ENCODE peak calls at places on chromosomes 3 and 15, in eight cellular contexts. One of them, this sample, is unnamed.

GRCh38 chr15:70556804-70557203 is 206.6 kb downstream of the UACA start:
- DNase-seq in hepatocyte: no peak
- DNase-seq in progenitor cell of endocrine pancreas: no peak
- DNase-seq in kidney: no peak
- DNase-seq in astrocyte: no peak
- DNase-seq in ovary: no peak
- DNase-seq in fibroblast of pulmonary artery: no peak
- DNase-seq in WTC11: no peak
- DNase-seq in this sample: no peak

GRCh38 chr3:186909078-186909853 is 21.1 kb upstream of the ST6GAL1 start:
- DNase-seq in hepatocyte: no peak
- DNase-seq in progenitor cell of endocrine pancreas: no peak
- DNase-seq in kidney: no peak
- DNase-seq in astrocyte: no peak
- DNase-seq in ovary: no peak
- DNase-seq in fibroblast of pulmonary artery: no peak
- DNase-seq in WTC11: peak
- DNase-seq in this sample: peak

GRCh38 chr3:48507256-48508061 is 3.5 kb upstream of the SHISA5 start:
- DNase-seq in hepatocyte: peak
- DNase-seq in progenitor cell of endocrine pancreas: peak
- DNase-seq in kidney: peak
- DNase-seq in astrocyte: peak
- DNase-seq in ovary: no peak
- DNase-seq in fibroblast of pulmonary artery: peak
- DNase-seq in WTC11: peak
- DNase-seq in this sample: peak

GRCh38 chr3:149658444-149659172 is 783 bp upstream of the WWTR1 start:
- DNase-seq in hepatocyte: peak
- DNase-seq in progenitor cell of endocrine pancreas: peak
- DNase-seq in kidney: peak
- DNase-seq in astrocyte: peak
- DNase-seq in ovary: peak
- DNase-seq in fibroblast of pulmonary artery: peak
- DNase-seq in WTC11: peak
- DNase-seq in this sample: peak

GRCh38 chr3:124291008-124291407 is 299.1 kb upstream of the ROPN1 start:
- DNase-seq in hepatocyte: no peak
- DNase-seq in progenitor cell of endocrine pancreas: no peak
- DNase-seq in kidney: no peak
- DNase-seq in astrocyte: no peak
- DNase-seq in ovary: no peak
- DNase-seq in fibroblast of pulmonary artery: no peak
- DNase-seq in WTC11: no peak
- DNase-seq in this sample: no peak

GRCh38 chr15:68693071-68693470 is 114.3 kb downstream of the CORO2B start:
- DNase-seq in hepatocyte: no peak
- DNase-seq in progenitor cell of endocrine pancreas: no peak
- DNase-seq in kidney: no peak
- DNase-seq in astrocyte: no peak
- DNase-seq in ovary: no peak
- DNase-seq in fibroblast of pulmonary artery: no peak
- DNase-seq in WTC11: no peak
- DNase-seq in this sample: no peak

GRCh38 chr15:70741107-70741511 is 22.2 kb downstream of the UACA start:
- DNase-seq in hepatocyte: peak
- DNase-seq in progenitor cell of endocrine pancreas: no peak
- DNase-seq in kidney: no peak
- DNase-seq in astrocyte: peak
- DNase-seq in ovary: peak
- DNase-seq in fibroblast of pulmonary artery: peak
- DNase-seq in WTC11: no peak
- DNase-seq in this sample: peak

GRCh38 chr3:72155391-72156064 is 370.6 kb upstream of the PROK2 start:
- DNase-seq in hepatocyte: peak
- DNase-seq in progenitor cell of endocrine pancreas: no peak
- DNase-seq in kidney: no peak
- DNase-seq in astrocyte: peak
- DNase-seq in ovary: peak
- DNase-seq in fibroblast of pulmonary artery: peak
- DNase-seq in WTC11: no peak
- DNase-seq in this sample: no peak

GRCh38 chr15:74895830-74896229 is 6.0 kb downstream of the MPI start:
- DNase-seq in hepatocyte: no peak
- DNase-seq in progenitor cell of endocrine pancreas: no peak
- DNase-seq in kidney: no peak
- DNase-seq in astrocyte: no peak
- DNase-seq in ovary: no peak
- DNase-seq in fibroblast of pulmonary artery: no peak
- DNase-seq in WTC11: no peak
- DNase-seq in this sample: no peak

GRCh38 chr3:38316356-38317185 is 30.0 kb upstream of the XYLB start:
- DNase-seq in hepatocyte: no peak
- DNase-seq in progenitor cell of endocrine pancreas: no peak
- DNase-seq in kidney: no peak
- DNase-seq in astrocyte: no peak
- DNase-seq in ovary: no peak
- DNase-seq in fibroblast of pulmonary artery: no peak
- DNase-seq in WTC11: no peak
- DNase-seq in this sample: no peak

GRCh38 chr3:174710622-174711021 is 148.5 kb upstream of the NAALADL2 start:
- DNase-seq in hepatocyte: no peak
- DNase-seq in progenitor cell of endocrine pancreas: no peak
- DNase-seq in kidney: no peak
- DNase-seq in astrocyte: peak
- DNase-seq in ovary: no peak
- DNase-seq in fibroblast of pulmonary artery: peak
- DNase-seq in WTC11: no peak
- DNase-seq in this sample: no peak

GRCh38 chr15:38563723-38564519 is 693 bp downstream of the RASGRP1 start:
- DNase-seq in hepatocyte: peak
- DNase-seq in progenitor cell of endocrine pancreas: peak
- DNase-seq in kidney: peak
- DNase-seq in astrocyte: no peak
- DNase-seq in ovary: peak
- DNase-seq in fibroblast of pulmonary artery: peak
- DNase-seq in WTC11: peak
- DNase-seq in this sample: peak

GRCh38 chr3:167684389-167684993 is 30.7 kb upstream of the WDR49 start:
- DNase-seq in hepatocyte: peak
- DNase-seq in progenitor cell of endocrine pancreas: peak
- DNase-seq in kidney: no peak
- DNase-seq in astrocyte: peak
- DNase-seq in ovary: no peak
- DNase-seq in fibroblast of pulmonary artery: peak
- DNase-seq in WTC11: peak
- DNase-seq in this sample: peak

GRCh38 chr3:4751057-4752051 is 227.9 kb upstream of the BHLHE40 start:
- DNase-seq in hepatocyte: peak
- DNase-seq in progenitor cell of endocrine pancreas: no peak
- DNase-seq in kidney: no peak
- DNase-seq in astrocyte: peak
- DNase-seq in ovary: no peak
- DNase-seq in fibroblast of pulmonary artery: peak
- DNase-seq in WTC11: no peak
- DNase-seq in this sample: peak

GRCh38 chr15:74525328-74525727 is 15.7 kb upstream of the ARID3B start:
- DNase-seq in hepatocyte: no peak
- DNase-seq in progenitor cell of endocrine pancreas: no peak
- DNase-seq in kidney: no peak
- DNase-seq in astrocyte: no peak
- DNase-seq in ovary: no peak
- DNase-seq in fibroblast of pulmonary artery: peak
- DNase-seq in WTC11: no peak
- DNase-seq in this sample: no peak

GRCh38 chr3:175585898-175586297 is 726.8 kb downstream of the NAALADL2 start:
- DNase-seq in hepatocyte: no peak
- DNase-seq in progenitor cell of endocrine pancreas: no peak
- DNase-seq in kidney: no peak
- DNase-seq in astrocyte: peak
- DNase-seq in ovary: no peak
- DNase-seq in fibroblast of pulmonary artery: peak
- DNase-seq in WTC11: no peak
- DNase-seq in this sample: no peak

GRCh38 chr3:120472121-120472844 is 21.5 kb upstream of the FSTL1 start:
- DNase-seq in hepatocyte: no peak
- DNase-seq in progenitor cell of endocrine pancreas: no peak
- DNase-seq in kidney: no peak
- DNase-seq in astrocyte: peak
- DNase-seq in ovary: no peak
- DNase-seq in fibroblast of pulmonary artery: no peak
- DNase-seq in WTC11: no peak
- DNase-seq in this sample: no peak

GRCh38 chr15:29126821-29127461 is 142.7 kb downstream of the NSMCE3 start:
- DNase-seq in hepatocyte: no peak
- DNase-seq in progenitor cell of endocrine pancreas: no peak
- DNase-seq in kidney: peak
- DNase-seq in astrocyte: no peak
- DNase-seq in ovary: no peak
- DNase-seq in fibroblast of pulmonary artery: no peak
- DNase-seq in WTC11: peak
- DNase-seq in this sample: no peak

GRCh38 chr15:85314653-85315052 is 65.8 kb upstream of the AKAP13 start:
- DNase-seq in hepatocyte: no peak
- DNase-seq in progenitor cell of endocrine pancreas: no peak
- DNase-seq in kidney: no peak
- DNase-seq in astrocyte: peak
- DNase-seq in ovary: no peak
- DNase-seq in fibroblast of pulmonary artery: no peak
- DNase-seq in WTC11: no peak
- DNase-seq in this sample: no peak

GRCh38 chr3:125957674-125958510 is 11.1 kb upstream of the ROPN1B start:
- DNase-seq in hepatocyte: peak
- DNase-seq in progenitor cell of endocrine pancreas: peak
- DNase-seq in kidney: no peak
- DNase-seq in astrocyte: no peak
- DNase-seq in ovary: peak
- DNase-seq in fibroblast of pulmonary artery: no peak
- DNase-seq in WTC11: peak
- DNase-seq in this sample: no peak

GRCh38 chr3:134330895-134331810 is 43.1 kb downstream of the AMOTL2 start:
- DNase-seq in hepatocyte: peak
- DNase-seq in progenitor cell of endocrine pancreas: no peak
- DNase-seq in kidney: no peak
- DNase-seq in astrocyte: peak
- DNase-seq in ovary: no peak
- DNase-seq in fibroblast of pulmonary artery: peak
- DNase-seq in WTC11: peak
- DNase-seq in this sample: no peak

GRCh38 chr15:67240235-67241131 is 14.0 kb downstream of the AAGAB start:
- DNase-seq in hepatocyte: peak
- DNase-seq in progenitor cell of endocrine pancreas: no peak
- DNase-seq in kidney: no peak
- DNase-seq in astrocyte: no peak
- DNase-seq in ovary: no peak
- DNase-seq in fibroblast of pulmonary artery: no peak
- DNase-seq in WTC11: no peak
- DNase-seq in this sample: peak

GRCh38 chr3:89851974-89852621 is 744.7 kb downstream of the EPHA3 start:
- DNase-seq in hepatocyte: peak
- DNase-seq in progenitor cell of endocrine pancreas: peak
- DNase-seq in kidney: peak
- DNase-seq in astrocyte: peak
- DNase-seq in ovary: no peak
- DNase-seq in fibroblast of pulmonary artery: peak
- DNase-seq in WTC11: peak
- DNase-seq in this sample: peak
- TF ChIP-seq CTCF in hepatocyte: peak
- TF ChIP-seq CTCF in progenitor cell of endocrine pancreas: peak
- TF ChIP-seq CTCF in kidney: peak
- TF ChIP-seq CTCF in astrocyte: peak
- TF ChIP-seq CTCF in ovary: no peak
- TF ChIP-seq CTCF in fibroblast of pulmonary artery: peak
- TF ChIP-seq CTCF in WTC11: peak
- TF ChIP-seq CTCF in this sample: peak

DNA sequence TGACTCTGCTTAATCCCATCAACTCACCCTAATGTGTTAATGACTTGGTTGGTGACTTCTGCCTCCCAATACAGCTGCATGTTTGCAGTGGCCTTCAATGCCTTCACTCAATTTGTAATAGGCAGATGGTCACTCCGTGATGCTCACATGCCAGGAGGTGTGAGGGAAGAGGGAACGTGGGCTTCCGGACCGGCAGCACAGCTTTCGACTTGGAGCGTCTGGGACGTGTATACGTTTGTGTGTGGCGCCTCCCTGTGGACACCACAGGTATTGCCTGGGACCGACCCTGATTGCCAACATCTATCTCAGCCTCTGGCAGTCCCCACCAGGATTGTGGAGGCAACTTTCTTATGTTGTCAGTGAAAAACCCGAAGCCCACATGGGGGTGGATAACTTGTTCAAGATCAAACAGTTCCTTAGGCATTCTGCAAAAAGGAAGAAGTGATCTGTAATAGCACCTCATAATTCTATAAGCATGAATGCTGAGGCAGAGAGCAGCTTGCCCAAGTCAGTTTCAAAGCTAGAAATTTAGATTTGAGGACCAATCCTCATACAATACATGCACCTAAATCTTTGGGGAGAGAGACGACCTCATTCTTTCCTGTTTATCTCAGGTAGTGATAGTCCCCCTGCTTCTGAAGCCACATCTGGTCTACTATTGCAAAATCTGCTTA is 16.9 kb downstream of the MRPL46 start:
- DNase-seq in hepatocyte: peak
- DNase-seq in progenitor cell of endocrine pancreas: peak
- DNase-seq in kidney: no peak
- DNase-seq in astrocyte: peak
- DNase-seq in ovary: no peak
- DNase-seq in fibroblast of pulmonary artery: peak
- DNase-seq in WTC11: peak
- DNase-seq in this sample: peak
- TF ChIP-seq CTCF in hepatocyte: peak
- TF ChIP-seq CTCF in progenitor cell of endocrine pancreas: peak
- TF ChIP-seq CTCF in kidney: peak
- TF ChIP-seq CTCF in astrocyte: peak
- TF ChIP-seq CTCF in ovary: peak
- TF ChIP-seq CTCF in fibroblast of pulmonary artery: peak
- TF ChIP-seq CTCF in WTC11: peak
- TF ChIP-seq CTCF in this sample: peak

DNA sequence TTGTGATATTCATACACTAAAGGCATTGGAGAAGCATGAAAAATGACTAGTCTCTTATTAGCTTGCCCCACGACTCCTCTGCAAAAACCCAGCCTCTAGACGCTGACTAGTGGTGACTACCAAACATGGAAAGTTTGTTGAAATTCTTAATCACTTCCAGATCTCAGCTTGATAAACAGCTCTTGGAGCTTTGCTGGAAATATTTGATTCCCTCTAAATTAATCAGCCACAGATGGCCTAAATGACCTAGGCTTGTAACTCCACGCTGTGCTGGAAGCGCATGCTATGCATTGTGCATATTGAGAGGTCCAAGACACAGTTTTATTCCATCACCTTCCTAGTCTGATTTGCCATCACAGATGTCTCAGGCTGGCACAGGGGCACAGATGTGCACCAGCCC is 244.7 kb upstream of the ST8SIA2 start:
- DNase-seq in hepatocyte: no peak
- DNase-seq in progenitor cell of endocrine pancreas: no peak
- DNase-seq in kidney: no peak
- DNase-seq in astrocyte: no peak
- DNase-seq in ovary: no peak
- DNase-seq in fibroblast of pulmonary artery: no peak
- DNase-seq in WTC11: no peak
- DNase-seq in this sample: no peak
- TF ChIP-seq CTCF in hepatocyte: no peak
- TF ChIP-seq CTCF in progenitor cell of endocrine pancreas: no peak
- TF ChIP-seq CTCF in kidney: no peak
- TF ChIP-seq CTCF in astrocyte: no peak
- TF ChIP-seq CTCF in ovary: no peak
- TF ChIP-seq CTCF in fibroblast of pulmonary artery: no peak
- TF ChIP-seq CTCF in WTC11: no peak
- TF ChIP-seq CTCF in this sample: no peak

GRCh38 chr15:41926184-41927056 is 32.6 kb upstream of the SPTBN5 start:
- DNase-seq in hepatocyte: peak
- DNase-seq in progenitor cell of endocrine pancreas: no peak
- DNase-seq in kidney: no peak
- DNase-seq in astrocyte: no peak
- DNase-seq in ovary: no peak
- DNase-seq in fibroblast of pulmonary artery: no peak
- DNase-seq in WTC11: no peak
- DNase-seq in this sample: no peak
- TF ChIP-seq CTCF in hepatocyte: no peak
- TF ChIP-seq CTCF in progenitor cell of endocrine pancreas: no peak
- TF ChIP-seq CTCF in kidney: no peak
- TF ChIP-seq CTCF in astrocyte: no peak
- TF ChIP-seq CTCF in ovary: no peak
- TF ChIP-seq CTCF in fibroblast of pulmonary artery: no peak
- TF ChIP-seq CTCF in WTC11: no peak
- TF ChIP-seq CTCF in this sample: no peak